ENCODE peak calls at places on chromosomes 3 and 15, in eight cellular contexts. K is fibroblast of lung; M is lower lobe of right lung; U is effector memory CD4-positive, alpha-beta T cell; V is Peyer's patch; Q is heart left ventricle; S is transverse colon; I is tibial artery. P is an unnamed sample.

GRCh38 chr15:67064607-67065530 is 533 bp upstream of the SMAD3 start:
- DNase-seq in K (no peak), M (peak; percentile 79), U (no peak), V (peak; percentile 78), Q (peak; percentile 87), S (peak; percentile 68), I (no peak), P (no peak)

GRCh38 chr15:40256642-40257235 is 17.9 kb downstream of the PAK6 start:
- DNase-seq in K (no peak), M (no peak), U (no peak), V (no peak), Q (no peak), S (no peak), I (no peak), P (no peak)

GRCh38 chr15:39530446-39531342 is 50.2 kb upstream of the THBS1 start:
- DNase-seq in K (peak; percentile 36), M (no peak), U (no peak), V (no peak), Q (no peak), S (no peak), I (no peak), P (no peak)

GRCh38 chr3:97957617-97958311 is 14.5 kb downstream of the RIOX2 start:
- DNase-seq in K (peak; percentile 83), M (no peak), U (no peak), V (no peak), Q (no peak), S (peak; percentile 34), I (no peak), P (no peak)

GRCh38 chr3:32203854-32204253 is 34.6 kb upstream of the CMTM8 start:
- DNase-seq in K (peak; percentile 26), M (no peak), U (no peak), V (no peak), Q (no peak), S (no peak), I (no peak), P (no peak)

GRCh38 chr15:62407216-62407615 is 242.1 kb upstream of the C2CD4B start:
- DNase-seq in K (no peak), M (no peak), U (no peak), V (no peak), Q (no peak), S (no peak), I (no peak), P (no peak)

GRCh38 chr3:64141476-64141875 is 83.8 kb downstream of the PRICKLE2 start:
- DNase-seq in K (peak; percentile 49), M (no peak), U (no peak), V (no peak), Q (no peak), S (no peak), I (no peak), P (no peak)

GRCh38 chr15:64152507-64153387 is 1.2 kb downstream of the SNX22 start:
- DNase-seq in K (no peak), M (peak; percentile 55), U (no peak), V (no peak), Q (no peak), S (peak; percentile 23), I (peak; percentile 65), P (no peak)

GRCh38 chr15:73397461-73397860 is 28.7 kb upstream of the HCN4 start:
- DNase-seq in K (no peak), M (no peak), U (no peak), V (no peak), Q (no peak), S (no peak), I (no peak), P (no peak)

GRCh38 chr3:125525153-125525552 is 5.2 kb upstream of the SNX4 start:
- DNase-seq in K (no peak), M (no peak), U (no peak), V (no peak), Q (no peak), S (no peak), I (no peak), P (no peak)

GRCh38 chr3:170572665-170573253 is 13.1 kb downstream of the SLC7A14 start:
- DNase-seq in K (peak; percentile 78), M (no peak), U (no peak), V (no peak), Q (no peak), S (no peak), I (no peak), P (no peak)

GRCh38 chr3:141680620-141681389 is 57.3 kb upstream of the RNF7 start:
- DNase-seq in K (peak; percentile 26), M (no peak), U (no peak), V (no peak), Q (peak; percentile 63), S (no peak), I (no peak), P (no peak)

GRCh38 chr15:77186518-77187095 is 115.7 kb upstream of the TSPAN3 start:
- DNase-seq in K (peak; percentile 72), M (no peak), U (no peak), V (no peak), Q (no peak), S (no peak), I (no peak), P (no peak)

GRCh38 chr3:137343283-137343682 is 385.5 kb downstream of the IL20RB start:
- DNase-seq in K (no peak), M (no peak), U (no peak), V (no peak), Q (no peak), S (no peak), I (no peak), P (no peak)

GRCh38 chr15:26773485-26773877 is 615 bp upstream of the GABRB3 start:
- DNase-seq in K (no peak), M (no peak), U (no peak), V (no peak), Q (no peak), S (no peak), I (no peak), P (no peak)

GRCh38 chr15:29920515-29920914 is 98.2 kb upstream of the TJP1 start:
- DNase-seq in K (no peak), M (peak; percentile 64), U (no peak), V (peak; percentile 61), Q (no peak), S (no peak), I (no peak), P (no peak)

GRCh38 chr3:45234250-45234649 is 8.2 kb upstream of the TMEM158 start:
- DNase-seq in K (no peak), M (no peak), U (no peak), V (no peak), Q (no peak), S (no peak), I (no peak), P (no peak)

GRCh38 chr3:69445498-69445897 is 59.6 kb upstream of the FRMD4B start:
- DNase-seq in K (peak; percentile 18), M (no peak), U (no peak), V (no peak), Q (no peak), S (no peak), I (no peak), P (no peak)
- H3K4me3 ChIP-seq in K (peak overlapping the region; percentile 55), M (peak overlapping the region; percentile 20), U (no peak overlapping the region), V (no peak overlapping the region), Q (no peak overlapping the region), S (no peak overlapping the region), I (no peak overlapping the region), P (no peak overlapping the region)

DNA sequence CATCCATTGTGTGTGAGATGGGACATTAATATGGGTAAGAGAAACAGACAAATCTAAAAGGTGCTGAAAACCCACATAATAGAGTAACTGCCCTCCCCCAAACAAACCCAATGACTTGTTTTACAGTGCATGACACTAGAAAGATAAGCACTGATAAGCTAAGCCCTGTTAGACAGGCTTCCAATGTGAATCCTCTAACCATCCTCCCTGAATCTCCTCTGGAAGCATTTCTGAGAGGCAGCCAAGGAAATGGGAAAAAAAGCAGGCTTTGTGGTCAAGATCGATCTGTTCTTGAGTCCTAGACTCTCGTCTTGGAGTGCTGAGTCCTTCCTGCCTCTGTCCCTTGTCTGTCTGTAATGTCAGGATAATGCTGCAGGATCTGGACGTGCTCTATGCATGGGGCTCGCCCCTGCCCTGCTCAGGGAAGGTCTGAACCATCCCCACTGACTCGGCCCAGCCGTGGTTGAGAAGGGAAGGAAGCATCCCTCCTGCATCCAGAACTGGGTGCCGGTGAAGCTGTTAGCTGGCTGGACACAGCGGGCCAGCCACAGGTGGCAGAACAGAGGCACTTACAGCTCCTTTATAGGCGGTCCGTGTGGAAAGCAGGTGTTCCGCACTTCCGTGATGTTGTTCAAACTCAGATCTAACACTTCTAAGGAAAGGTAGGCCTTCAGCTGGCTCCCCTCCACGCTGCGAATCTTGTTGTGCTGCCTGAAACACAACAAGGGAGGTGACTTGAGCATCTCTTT is 84.1 kb downstream of the LRIG1 start:
- DNase-seq in K (no peak), M (no peak), U (no peak), V (peak; percentile 56), Q (no peak), S (no peak), I (no peak), P (no peak)
- H3K27ac ChIP-seq in K (no peak overlapping the region), M (no peak overlapping the region), U (no peak overlapping the region), V (no peak overlapping the region), Q (peak overlapping the region; percentile 63), S (peak overlapping the region; percentile 61), I (peak overlapping the region; percentile 29), P (no peak overlapping the region)

DNA sequence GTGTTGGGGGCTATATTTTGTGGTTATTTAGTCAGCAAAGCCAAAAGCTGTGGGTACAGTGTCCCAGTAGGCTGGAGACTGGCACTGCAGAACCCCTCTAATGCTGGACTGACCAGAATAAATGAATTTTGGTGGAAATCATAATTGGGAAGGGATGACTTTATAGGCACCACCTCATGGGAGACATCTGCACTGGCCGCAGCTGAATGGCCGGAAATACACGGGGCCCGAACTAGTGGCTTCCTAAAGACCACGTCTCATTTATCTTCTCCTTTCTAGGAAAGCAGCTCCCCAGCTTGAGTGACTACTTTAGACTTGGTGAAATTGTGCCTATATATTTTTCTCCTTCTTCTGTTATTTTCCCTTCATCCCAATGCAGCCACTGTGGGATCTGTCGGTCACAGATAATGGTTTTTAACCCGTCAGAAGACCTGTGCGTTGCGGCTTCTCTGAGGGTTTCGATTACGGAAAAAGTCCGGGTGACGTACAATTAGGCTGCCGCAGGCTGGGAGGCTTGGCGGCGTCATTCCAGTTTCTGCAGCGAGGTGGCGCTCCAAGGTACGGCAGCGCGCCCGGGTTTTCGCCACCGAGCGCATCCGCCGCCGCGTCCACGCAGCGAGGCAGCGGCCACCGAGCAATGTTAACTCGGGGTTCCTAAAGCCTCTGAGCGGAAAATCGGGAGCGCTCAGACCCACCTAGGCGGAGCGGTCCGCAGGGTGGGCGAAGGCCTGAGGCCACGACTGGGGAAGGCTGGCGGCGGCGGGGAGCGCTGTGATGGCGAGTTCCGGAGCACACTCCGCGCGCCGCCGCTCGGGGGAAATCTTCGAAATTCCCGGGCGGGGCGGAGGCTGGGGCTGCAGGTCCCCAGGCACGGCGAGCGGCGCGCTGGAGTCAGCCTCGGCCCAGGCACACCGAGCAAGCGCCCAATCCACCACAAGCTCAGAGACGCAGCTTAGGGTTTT is 26.3 kb downstream of the NR2F2 start:
- DNase-seq in K (peak; percentile 86), M (peak; percentile 78), U (peak; percentile 22), V (peak; percentile 89), Q (peak; percentile 88), S (peak; percentile 83), I (peak; percentile 87), P (peak; percentile 59)
- H3K9me3 ChIP-seq in K (no peaks in the 10 kb centered on the region), M (no peaks in the 10 kb centered on the region), U (no peaks in the 10 kb centered on the region), V (no peaks in the 10 kb centered on the region), Q (no peaks in the 10 kb centered on the region), S (no peaks in the 10 kb centered on the region), I (no peaks in the 10 kb centered on the region), P (no peaks in the 10 kb centered on the region)

DNA sequence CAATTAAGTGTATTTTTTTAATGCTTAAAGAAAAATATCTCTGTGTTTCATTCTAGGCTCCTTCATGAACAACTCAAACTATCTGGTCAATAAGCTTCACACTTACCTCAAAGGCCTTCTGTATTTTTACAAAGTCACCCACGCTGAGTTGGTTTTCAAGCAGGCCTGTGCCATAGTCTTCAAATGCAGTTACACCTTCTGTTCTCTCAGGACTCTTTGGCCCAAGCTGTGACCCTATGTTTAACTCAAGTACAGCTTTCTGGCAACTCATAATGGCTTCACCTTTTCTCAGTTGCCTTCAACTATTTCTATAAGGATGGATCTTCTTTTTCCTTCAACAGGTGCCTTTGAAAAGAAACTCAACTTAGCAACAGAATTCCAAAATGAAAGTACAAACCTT is 587 bp downstream of the WDR49 start:
- DNase-seq in K (no peak), M (no peak), U (no peak), V (no peak), Q (no peak), S (no peak), I (no peak), P (no peak)
- H3K4me3 ChIP-seq in K (no peak overlapping the region), M (peak overlapping the region; percentile 25), U (no peak overlapping the region), V (no peak overlapping the region), Q (no peak overlapping the region), S (no peak overlapping the region), I (no peak overlapping the region), P (no peak overlapping the region)